ENCODE peak calls at places on chromosome 11, in seven cellular contexts. One of them, this sample, is unnamed.

GRCh38 chr11:125102544-125102943 is 8.9 kb downstream of the TMEM218 start:
- DNase-seq in GM20000: no peak
- DNase-seq in colonic mucosa: no peak
- DNase-seq in RWPE1: no peak
- DNase-seq in OCI-LY7: no peak
- DNase-seq in esophagus squamous epithelium: no peak
- DNase-seq in WERI-Rb-1: no peak
- DNase-seq in this sample: peak; percentile 39

GRCh38 chr11:65251476-65251875 is 10.3 kb upstream of the POLA2 start:
- DNase-seq in OCI-LY7: no peak
- DNase-seq in RWPE1: no peak
- DNase-seq in WERI-Rb-1: no peak
- DNase-seq in colonic mucosa: no peak
- DNase-seq in esophagus squamous epithelium: no peak
- DNase-seq in GM20000: no peak
- DNase-seq in this sample: no peak

GRCh38 chr11:124745270-124745834 is 5.6 kb downstream of the NRGN start:
- DNase-seq in GM20000: peak; percentile 12
- DNase-seq in OCI-LY7: no peak
- DNase-seq in colonic mucosa: no peak
- DNase-seq in RWPE1: no peak
- DNase-seq in WERI-Rb-1: no peak
- DNase-seq in esophagus squamous epithelium: no peak
- DNase-seq in this sample: peak; percentile 16

GRCh38 chr11:77083553-77084245 is 16.9 kb downstream of the CAPN5 start:
- DNase-seq in RWPE1: no peak
- DNase-seq in GM20000: no peak
- DNase-seq in colonic mucosa: no peak
- DNase-seq in OCI-LY7: no peak
- DNase-seq in WERI-Rb-1: no peak
- DNase-seq in esophagus squamous epithelium: no peak
- DNase-seq in this sample: no peak

GRCh38 chr11:62446091-62446490 is 27.3 kb downstream of the SCGB1A1 start:
- DNase-seq in esophagus squamous epithelium: no peak
- DNase-seq in GM20000: no peak
- DNase-seq in OCI-LY7: no peak
- DNase-seq in WERI-Rb-1: no peak
- DNase-seq in RWPE1: no peak
- DNase-seq in colonic mucosa: peak; percentile 70
- DNase-seq in this sample: no peak

GRCh38 chr11:117986981-117987495 is 844 bp downstream of the IL10RA start:
- DNase-seq in esophagus squamous epithelium: no peak
- DNase-seq in RWPE1: no peak
- DNase-seq in WERI-Rb-1: no peak
- DNase-seq in OCI-LY7: peak; percentile 65
- DNase-seq in colonic mucosa: no peak
- DNase-seq in GM20000: peak; percentile 83
- DNase-seq in this sample: peak; percentile 88

GRCh38 chr11:46522682-46523281 is 71.0 kb downstream of the AMBRA1 start:
- DNase-seq in esophagus squamous epithelium: no peak
- DNase-seq in GM20000: no peak
- DNase-seq in RWPE1: no peak
- DNase-seq in WERI-Rb-1: no peak
- DNase-seq in colonic mucosa: no peak
- DNase-seq in OCI-LY7: no peak
- DNase-seq in this sample: no peak

GRCh38 chr11:126332221-126332711 is 23.2 kb upstream of the ST3GAL4 start:
- DNase-seq in colonic mucosa: peak; percentile 54
- DNase-seq in GM20000: no peak
- DNase-seq in WERI-Rb-1: no peak
- DNase-seq in OCI-LY7: no peak
- DNase-seq in esophagus squamous epithelium: no peak
- DNase-seq in RWPE1: peak; percentile 86
- DNase-seq in this sample: no peak

GRCh38 chr11:91773090-91773489 is 451.5 kb upstream of the FAT3 start:
- DNase-seq in RWPE1: no peak
- DNase-seq in WERI-Rb-1: peak; percentile 60
- DNase-seq in OCI-LY7: no peak
- DNase-seq in colonic mucosa: no peak
- DNase-seq in GM20000: no peak
- DNase-seq in esophagus squamous epithelium: no peak
- DNase-seq in this sample: no peak

GRCh38 chr11:10770626-10771254 is 19.7 kb downstream of the CTR9 start:
- DNase-seq in GM20000: no peak
- DNase-seq in RWPE1: peak; percentile 37
- DNase-seq in colonic mucosa: peak; percentile 49
- DNase-seq in WERI-Rb-1: peak; percentile 62
- DNase-seq in OCI-LY7: peak; percentile 58
- DNase-seq in esophagus squamous epithelium: no peak
- DNase-seq in this sample: no peak

GRCh38 chr11:126163779-126164178 is 47.7 kb downstream of the RPUSD4 start:
- DNase-seq in esophagus squamous epithelium: no peak
- DNase-seq in OCI-LY7: no peak
- DNase-seq in WERI-Rb-1: no peak
- DNase-seq in GM20000: no peak
- DNase-seq in colonic mucosa: no peak
- DNase-seq in RWPE1: no peak
- DNase-seq in this sample: no peak

GRCh38 chr11:103051986-103052385 is 40.0 kb downstream of the DCUN1D5 start:
- DNase-seq in OCI-LY7: no peak
- DNase-seq in GM20000: no peak
- DNase-seq in colonic mucosa: no peak
- DNase-seq in WERI-Rb-1: no peak
- DNase-seq in esophagus squamous epithelium: no peak
- DNase-seq in RWPE1: no peak
- DNase-seq in this sample: no peak

GRCh38 chr11:57778318-57779037 is 16.9 kb downstream of the CTNND1 start:
- DNase-seq in GM20000: no peak
- DNase-seq in RWPE1: peak; percentile 91
- DNase-seq in WERI-Rb-1: no peak
- DNase-seq in esophagus squamous epithelium: no peak
- DNase-seq in colonic mucosa: peak; percentile 93
- DNase-seq in OCI-LY7: no peak
- DNase-seq in this sample: no peak

GRCh38 chr11:69572233-69572860 is 68.6 kb upstream of the CCND1 start:
- DNase-seq in GM20000: no peak
- DNase-seq in RWPE1: no peak
- DNase-seq in OCI-LY7: no peak
- DNase-seq in colonic mucosa: no peak
- DNase-seq in WERI-Rb-1: no peak
- DNase-seq in esophagus squamous epithelium: no peak
- DNase-seq in this sample: no peak

GRCh38 chr11:120660024-120660565 is 148.5 kb downstream of the GRIK4 start:
- DNase-seq in GM20000: peak; percentile 63
- DNase-seq in esophagus squamous epithelium: no peak
- DNase-seq in WERI-Rb-1: peak; percentile 77
- DNase-seq in RWPE1: peak; percentile 15
- DNase-seq in colonic mucosa: peak; percentile 23
- DNase-seq in OCI-LY7: peak; percentile 82
- DNase-seq in this sample: peak; percentile 71

GRCh38 chr11:120659076-120659475 is 147.5 kb downstream of the GRIK4 start:
- DNase-seq in RWPE1: no peak
- DNase-seq in colonic mucosa: no peak
- DNase-seq in WERI-Rb-1: no peak
- DNase-seq in OCI-LY7: no peak
- DNase-seq in GM20000: no peak
- DNase-seq in esophagus squamous epithelium: no peak
- DNase-seq in this sample: no peak

GRCh38 chr11:120655589-120655988 is 144.0 kb downstream of the GRIK4 start:
- DNase-seq in WERI-Rb-1: no peak
- DNase-seq in esophagus squamous epithelium: no peak
- DNase-seq in OCI-LY7: no peak
- DNase-seq in GM20000: no peak
- DNase-seq in RWPE1: no peak
- DNase-seq in colonic mucosa: no peak
- DNase-seq in this sample: no peak

GRCh38 chr11:120658071-120658423 is 146.5 kb downstream of the GRIK4 start:
- DNase-seq in RWPE1: no peak
- DNase-seq in colonic mucosa: no peak
- DNase-seq in esophagus squamous epithelium: no peak
- DNase-seq in WERI-Rb-1: no peak
- DNase-seq in GM20000: peak; percentile 47
- DNase-seq in OCI-LY7: peak; percentile 29
- DNase-seq in this sample: peak; percentile 56

DNA sequence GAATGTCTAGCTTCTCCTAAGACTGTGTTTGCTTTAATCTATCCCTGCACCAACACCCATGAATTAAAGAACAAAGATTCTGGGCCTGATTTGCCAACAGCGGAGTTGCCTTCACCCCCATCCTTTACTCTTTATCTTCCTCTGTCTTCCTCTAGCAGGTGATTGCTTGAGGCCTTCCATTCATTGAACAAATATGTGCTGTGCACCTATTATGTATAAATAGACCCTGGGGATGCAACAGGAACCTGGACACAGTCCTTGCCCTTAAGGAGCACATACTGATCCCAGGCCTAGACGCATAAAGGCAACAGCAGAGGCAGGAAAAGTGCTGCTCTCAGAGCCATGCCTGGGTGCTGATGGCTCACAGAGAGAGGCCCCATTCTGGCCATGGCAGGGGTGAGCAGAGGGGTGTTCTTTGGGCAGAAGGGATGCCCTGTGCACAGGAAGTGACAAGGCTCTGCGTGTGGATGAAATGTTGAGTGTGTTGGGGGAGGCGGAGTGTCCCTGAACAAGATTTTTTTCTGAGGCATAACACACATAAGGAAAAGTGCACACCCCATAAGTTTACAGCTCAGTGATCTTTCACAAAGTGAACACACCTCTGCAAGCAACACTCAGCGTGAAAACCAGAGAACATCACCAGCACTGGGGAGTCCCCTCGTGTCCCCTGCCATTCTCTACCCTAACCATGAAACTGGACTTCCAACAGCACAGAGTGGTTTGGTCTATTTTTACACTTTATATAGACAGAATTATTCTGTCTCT is 145.9 kb downstream of the GRIK4 start:
- DNase-seq in colonic mucosa: no peak
- DNase-seq in esophagus squamous epithelium: no peak
- DNase-seq in WERI-Rb-1: no peak
- DNase-seq in RWPE1: no peak
- DNase-seq in GM20000: peak; percentile 38
- DNase-seq in OCI-LY7: no peak
- DNase-seq in this sample: peak; percentile 58
- TF ChIP-seq CTCF in colonic mucosa: no peak
- TF ChIP-seq CTCF in esophagus squamous epithelium: no peak
- TF ChIP-seq CTCF in WERI-Rb-1: no peak
- TF ChIP-seq CTCF in RWPE1: no peak
- TF ChIP-seq CTCF in GM20000: no peak
- TF ChIP-seq CTCF in OCI-LY7: no peak
- TF ChIP-seq CTCF in this sample: no peak

DNA sequence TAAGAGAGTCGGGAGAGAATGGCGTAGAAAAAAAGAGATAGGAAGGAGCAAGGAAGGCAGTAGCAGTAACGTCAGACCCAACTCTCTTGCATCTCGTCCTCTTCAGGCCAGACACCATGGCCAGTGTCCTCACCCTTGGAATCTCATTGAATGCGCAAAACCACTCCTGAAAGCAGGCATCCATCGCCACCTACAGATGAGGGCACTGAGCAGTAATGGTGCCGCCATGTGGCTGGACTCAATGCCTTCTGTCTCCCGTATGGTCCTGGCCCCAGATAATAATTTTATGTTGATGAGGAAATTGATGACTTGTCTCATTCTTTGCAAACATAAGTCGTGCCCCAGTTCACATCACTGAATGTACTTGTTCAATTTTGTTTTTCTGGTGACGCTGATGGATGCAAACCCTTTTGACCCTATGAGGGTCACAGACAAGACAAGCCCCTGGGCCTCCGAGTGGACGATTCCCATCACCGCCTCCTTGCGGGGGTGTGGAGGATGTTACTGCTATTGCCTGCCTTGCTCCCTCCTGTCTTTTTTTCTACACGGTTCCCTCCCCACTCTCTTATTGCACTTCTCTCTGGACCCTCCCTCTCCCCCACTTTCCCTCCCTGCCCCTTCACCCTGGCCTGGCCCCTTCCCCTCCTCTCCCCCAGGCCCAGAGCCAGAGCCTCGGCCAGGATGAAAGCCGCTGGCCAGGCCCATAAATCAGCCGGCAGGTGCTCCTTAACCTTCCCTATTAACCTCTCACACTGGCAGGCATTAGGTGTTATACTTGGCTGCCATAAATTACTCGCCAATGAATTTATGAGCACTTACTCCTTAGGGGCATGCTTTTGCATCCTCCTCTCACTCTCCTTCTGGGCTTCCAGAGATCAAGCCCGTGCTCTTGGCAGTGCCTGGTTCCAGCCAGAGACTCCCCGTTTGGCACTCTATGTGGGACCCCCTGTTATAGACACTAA is 18.1 kb upstream of the ALX4 start:
- DNase-seq in RWPE1: no peak
- DNase-seq in esophagus squamous epithelium: no peak
- DNase-seq in OCI-LY7: no peak
- DNase-seq in WERI-Rb-1: no peak
- DNase-seq in GM20000: no peak
- DNase-seq in colonic mucosa: no peak
- DNase-seq in this sample: no peak
- TF ChIP-seq CTCF in RWPE1: no peak
- TF ChIP-seq CTCF in esophagus squamous epithelium: no peak
- TF ChIP-seq CTCF in OCI-LY7: no peak
- TF ChIP-seq CTCF in WERI-Rb-1: peak; percentile 48
- TF ChIP-seq CTCF in GM20000: no peak
- TF ChIP-seq CTCF in colonic mucosa: no peak
- TF ChIP-seq CTCF in this sample: no peak

DNA sequence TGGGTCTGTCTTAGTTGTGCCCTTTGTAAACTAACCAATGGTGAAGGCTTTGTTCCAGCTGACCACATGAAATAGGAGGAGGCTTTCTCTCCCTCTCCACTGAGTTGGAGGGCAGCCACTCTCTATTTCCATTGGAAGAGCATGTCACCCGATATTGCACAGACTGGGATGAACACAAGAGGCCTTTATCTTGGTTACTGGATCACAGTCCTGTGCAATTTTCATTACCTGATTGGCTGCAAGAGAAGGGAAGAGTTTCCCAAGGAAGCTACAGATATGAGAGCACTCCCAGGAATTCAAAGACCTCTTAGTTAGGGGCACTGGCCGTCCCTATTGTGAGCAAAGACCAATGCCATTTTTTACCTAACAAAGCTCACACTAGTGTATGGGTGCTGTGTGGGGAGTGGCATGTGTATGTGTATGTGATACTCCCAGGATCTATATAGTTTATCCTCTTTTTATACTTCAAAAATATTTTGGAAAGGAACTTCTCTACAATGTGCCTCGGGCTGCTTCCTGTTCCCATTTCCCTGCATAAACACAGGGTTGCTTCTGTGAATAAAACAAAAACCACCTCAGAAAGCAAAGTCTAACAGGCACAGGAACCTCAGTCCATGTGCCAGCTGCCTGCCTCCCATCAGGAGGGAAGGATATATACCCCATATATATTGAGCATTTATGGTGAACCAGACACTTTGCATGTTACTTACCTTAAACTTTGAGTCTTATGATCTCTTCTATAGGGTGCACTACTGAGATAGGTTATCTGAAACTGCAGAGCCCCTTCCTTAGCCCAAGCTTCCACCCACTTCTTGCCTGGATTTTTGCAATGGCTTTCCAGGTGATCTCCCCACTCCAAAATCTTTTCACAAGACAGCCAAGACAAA is 126.5 kb downstream of the RASSF10 start:
- DNase-seq in OCI-LY7: no peak
- DNase-seq in RWPE1: no peak
- DNase-seq in colonic mucosa: no peak
- DNase-seq in WERI-Rb-1: no peak
- DNase-seq in esophagus squamous epithelium: no peak
- DNase-seq in GM20000: no peak
- DNase-seq in this sample: no peak
- TF ChIP-seq CTCF in OCI-LY7: no peak
- TF ChIP-seq CTCF in RWPE1: no peak
- TF ChIP-seq CTCF in colonic mucosa: no peak
- TF ChIP-seq CTCF in WERI-Rb-1: no peak
- TF ChIP-seq CTCF in esophagus squamous epithelium: no peak
- TF ChIP-seq CTCF in GM20000: no peak
- TF ChIP-seq CTCF in this sample: no peak

GRCh38 chr11:8354622-8355417 is 91.1 kb upstream of the LMO1 start:
- DNase-seq in esophagus squamous epithelium: no peak
- DNase-seq in GM20000: no peak
- DNase-seq in colonic mucosa: no peak
- DNase-seq in RWPE1: no peak
- DNase-seq in OCI-LY7: no peak
- DNase-seq in WERI-Rb-1: peak; percentile 68
- DNase-seq in this sample: peak; percentile 57
- TF ChIP-seq CTCF in esophagus squamous epithelium: no peak
- TF ChIP-seq CTCF in GM20000: no peak
- TF ChIP-seq CTCF in colonic mucosa: no peak
- TF ChIP-seq CTCF in RWPE1: no peak
- TF ChIP-seq CTCF in OCI-LY7: no peak
- TF ChIP-seq CTCF in WERI-Rb-1: peak; percentile 47
- TF ChIP-seq CTCF in this sample: no peak